ENCODE peak calls at places on chromosomes 7 and 10, in four cellular contexts. One of them, this sample, is unnamed.

GRCh38 chr10:98474628-98475027 is 27.9 kb upstream of the HPS1 start:
- DNase-seq in endothelial cell of umbilical vein: no peak
- DNase-seq in K562: no peak
- DNase-seq in GM12878: no peak
- DNase-seq in this sample: no peak

GRCh38 chr7:105932835-105933477 is 30.1 kb upstream of the CDHR3 start:
- DNase-seq in endothelial cell of umbilical vein: no peak
- DNase-seq in K562: no peak
- DNase-seq in GM12878: no peak
- DNase-seq in this sample: no peak

GRCh38 chr7:109821156-109821555 is 1251.5 kb downstream of the DNAJB9 start:
- DNase-seq in endothelial cell of umbilical vein: no peak
- DNase-seq in K562: peak
- DNase-seq in GM12878: no peak
- DNase-seq in this sample: no peak

GRCh38 chr10:97399843-97400545 is 1.1 kb downstream of the RRP12 start:
- DNase-seq in endothelial cell of umbilical vein: peak
- DNase-seq in K562: peak
- DNase-seq in GM12878: no peak
- DNase-seq in this sample: peak

GRCh38 chr7:84122582-84123360 is 71.8 kb downstream of the SEMA3A start:
- DNase-seq in endothelial cell of umbilical vein: no peak
- DNase-seq in K562: no peak
- DNase-seq in GM12878: no peak
- DNase-seq in this sample: no peak

GRCh38 chr7:24504040-24504439 is 69.2 kb upstream of the PALS2 start:
- DNase-seq in endothelial cell of umbilical vein: no peak
- DNase-seq in K562: no peak
- DNase-seq in GM12878: no peak
- DNase-seq in this sample: no peak

GRCh38 chr7:138948403-138948802 is 32.8 kb downstream of the KIAA1549 start:
- DNase-seq in endothelial cell of umbilical vein: no peak
- DNase-seq in K562: no peak
- DNase-seq in GM12878: peak
- DNase-seq in this sample: no peak

GRCh38 chr7:23680417-23681405 is 712 bp downstream of the FAM221A start:
- DNase-seq in endothelial cell of umbilical vein: peak
- DNase-seq in K562: no peak
- DNase-seq in GM12878: no peak
- DNase-seq in this sample: no peak

GRCh38 chr7:132910657-132911056 is 171.2 kb downstream of the CHCHD3 start:
- DNase-seq in endothelial cell of umbilical vein: no peak
- DNase-seq in K562: no peak
- DNase-seq in GM12878: no peak
- DNase-seq in this sample: no peak

GRCh38 chr10:36450385-36450784 is 675.0 kb upstream of the ANKRD30A start:
- DNase-seq in endothelial cell of umbilical vein: peak
- DNase-seq in K562: no peak
- DNase-seq in GM12878: no peak
- DNase-seq in this sample: no peak

GRCh38 chr10:35042783-35043182 is 47.4 kb downstream of the CUL2 start:
- DNase-seq in endothelial cell of umbilical vein: no peak
- DNase-seq in K562: peak
- DNase-seq in GM12878: no peak
- DNase-seq in this sample: no peak

GRCh38 chr7:54811925-54812264 is 52.9 kb upstream of the SEC61G start:
- DNase-seq in endothelial cell of umbilical vein: peak
- DNase-seq in K562: no peak
- DNase-seq in GM12878: no peak
- DNase-seq in this sample: no peak

GRCh38 chr7:35849158-35849831 is 48.4 kb downstream of the SEPTIN7 start:
- DNase-seq in endothelial cell of umbilical vein: no peak
- DNase-seq in K562: no peak
- DNase-seq in GM12878: no peak
- DNase-seq in this sample: no peak

GRCh38 chr7:127733976-127734375 is 82.0 kb downstream of the SND1 start:
- DNase-seq in endothelial cell of umbilical vein: no peak
- DNase-seq in K562: no peak
- DNase-seq in GM12878: no peak
- DNase-seq in this sample: no peak

GRCh38 chr7:36010656-36011587 is 142.1 kb upstream of the EEPD1 start:
- DNase-seq in endothelial cell of umbilical vein: no peak
- DNase-seq in K562: no peak
- DNase-seq in GM12878: no peak
- DNase-seq in this sample: no peak

GRCh38 chr7:35035511-35035921 is 1.8 kb downstream of the DPY19L1 start:
- DNase-seq in endothelial cell of umbilical vein: peak
- DNase-seq in K562: peak
- DNase-seq in GM12878: no peak
- DNase-seq in this sample: peak

GRCh38 chr7:38744746-38745145 is 113.6 kb upstream of the AMPH start:
- DNase-seq in endothelial cell of umbilical vein: no peak
- DNase-seq in K562: no peak
- DNase-seq in GM12878: no peak
- DNase-seq in this sample: no peak

GRCh38 chr7:67813621-67814292 is 817.1 kb downstream of the TYW1 start:
- DNase-seq in endothelial cell of umbilical vein: no peak
- DNase-seq in K562: no peak
- DNase-seq in GM12878: no peak
- DNase-seq in this sample: no peak

GRCh38 chr7:69808401-69808800 is 210.1 kb downstream of the AUTS2 start:
- DNase-seq in endothelial cell of umbilical vein: no peak
- DNase-seq in K562: no peak
- DNase-seq in GM12878: no peak
- DNase-seq in this sample: no peak

GRCh38 chr7:142454862-142455261 is 197.0 kb upstream of the PRSS58 start:
- DNase-seq in endothelial cell of umbilical vein: no peak
- DNase-seq in K562: no peak
- DNase-seq in GM12878: no peak
- DNase-seq in this sample: no peak

GRCh38 chr10:58464956-58465355 is 47.7 kb upstream of the BICC1 start:
- DNase-seq in endothelial cell of umbilical vein: no peak
- DNase-seq in K562: no peak
- DNase-seq in GM12878: no peak
- DNase-seq in this sample: no peak

GRCh38 chr7:1421020-1421790 is 38.1 kb downstream of the MICALL2 start:
- DNase-seq in endothelial cell of umbilical vein: no peak
- DNase-seq in K562: no peak
- DNase-seq in GM12878: no peak
- DNase-seq in this sample: no peak

GRCh38 chr7:15725036-15725435 is 38.6 kb upstream of the MEOX2 start:
- DNase-seq in endothelial cell of umbilical vein: no peak
- DNase-seq in K562: no peak
- DNase-seq in GM12878: no peak
- DNase-seq in this sample: no peak

GRCh38 chr10:110410329-110411046 is 87.2 kb upstream of the DUSP5 start:
- DNase-seq in endothelial cell of umbilical vein: peak
- DNase-seq in K562: peak
- DNase-seq in GM12878: no peak
- DNase-seq in this sample: peak

GRCh38 chr10:93305122-93305521 is 177.0 kb downstream of the MYOF start:
- DNase-seq in endothelial cell of umbilical vein: no peak
- DNase-seq in K562: no peak
- DNase-seq in GM12878: no peak
- DNase-seq in this sample: no peak

GRCh38 chr7:25968205-25968993 is 183.6 kb upstream of the NFE2L3 start:
- DNase-seq in endothelial cell of umbilical vein: no peak
- DNase-seq in K562: no peak
- DNase-seq in GM12878: peak
- DNase-seq in this sample: no peak

GRCh38 chr7:65951837-65952578 is 30.0 kb downstream of the GUSB start:
- DNase-seq in endothelial cell of umbilical vein: no peak
- DNase-seq in K562: no peak
- DNase-seq in GM12878: no peak
- DNase-seq in this sample: no peak

GRCh38 chr7:149815661-149816266 is 22.4 kb upstream of the ZNF862 start:
- DNase-seq in endothelial cell of umbilical vein: no peak
- DNase-seq in K562: no peak
- DNase-seq in GM12878: no peak
- DNase-seq in this sample: no peak

GRCh38 chr10:4819707-4820106 is 6.3 kb upstream of the AKR1E2 start:
- DNase-seq in endothelial cell of umbilical vein: no peak
- DNase-seq in K562: no peak
- DNase-seq in GM12878: no peak
- DNase-seq in this sample: no peak
- TF ChIP-seq MYC in endothelial cell of umbilical vein: no peak
- TF ChIP-seq MYC in K562: no peak
- TF ChIP-seq MYC in GM12878: no peak
- TF ChIP-seq MYC in this sample: no peak

GRCh38 chr7:27212587-27213149 is 12.8 kb upstream of the HOXA13 start:
- DNase-seq in endothelial cell of umbilical vein: no peak
- DNase-seq in K562: no peak
- DNase-seq in GM12878: no peak
- DNase-seq in this sample: no peak
- TF ChIP-seq EZH2 in endothelial cell of umbilical vein: no peak
- TF ChIP-seq EZH2 in K562: no peak
- TF ChIP-seq EZH2 in GM12878: no peak
- TF ChIP-seq EZH2 in this sample: no peak

DNA sequence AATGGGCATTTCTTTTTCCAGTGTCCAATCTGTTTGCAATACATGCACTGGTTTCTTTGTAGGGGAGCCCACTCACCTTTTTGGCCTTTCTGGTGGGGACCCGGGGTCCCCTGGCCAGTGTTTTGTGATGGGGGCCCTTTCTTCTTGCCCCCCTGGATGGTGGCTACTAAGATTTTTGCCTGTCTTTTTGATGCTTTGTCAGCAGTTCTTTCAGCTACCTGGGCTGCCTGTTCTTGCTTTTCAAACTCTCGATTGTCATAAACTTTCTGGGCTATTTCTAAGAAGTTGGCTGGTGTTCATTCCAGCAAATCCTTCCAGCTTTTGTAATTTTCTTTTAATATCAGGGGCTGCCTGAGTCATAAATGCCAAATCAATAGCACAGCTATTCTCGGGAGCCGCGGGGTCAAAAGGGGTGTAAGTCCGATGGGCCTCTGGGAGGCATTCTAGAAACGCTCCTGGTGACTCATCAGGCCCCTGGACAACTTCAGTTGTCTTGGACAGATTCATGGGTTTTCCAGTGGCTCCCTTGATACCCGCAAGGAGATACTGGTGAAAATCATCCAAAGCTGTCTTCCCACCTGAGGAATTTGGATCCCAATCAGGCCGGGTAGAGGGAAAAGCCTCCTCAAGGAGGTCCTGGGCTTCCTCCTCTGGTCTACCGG is 79.0 kb downstream of the PRR15 start:
- DNase-seq in endothelial cell of umbilical vein: no peak
- DNase-seq in K562: no peak
- DNase-seq in GM12878: no peak
- DNase-seq in this sample: no peak
- TF ChIP-seq MYC in endothelial cell of umbilical vein: no peak
- TF ChIP-seq MYC in K562: no peak
- TF ChIP-seq MYC in GM12878: no peak
- TF ChIP-seq MYC in this sample: no peak

GRCh38 chr10:61899997-61900828 is 1.3 kb upstream of the ARID5B start:
- DNase-seq in endothelial cell of umbilical vein: peak
- DNase-seq in K562: peak
- DNase-seq in GM12878: peak
- DNase-seq in this sample: peak
- TF ChIP-seq EZH2 in endothelial cell of umbilical vein: no peak
- TF ChIP-seq EZH2 in K562: no peak
- TF ChIP-seq EZH2 in GM12878: no peak
- TF ChIP-seq EZH2 in this sample: no peak

GRCh38 chr10:60863796-60864195 is 80.2 kb downstream of the RHOBTB1 start:
- DNase-seq in endothelial cell of umbilical vein: no peak
- DNase-seq in K562: no peak
- DNase-seq in GM12878: no peak
- DNase-seq in this sample: no peak
- TF ChIP-seq MYC in endothelial cell of umbilical vein: no peak
- TF ChIP-seq MYC in K562: no peak
- TF ChIP-seq MYC in GM12878: no peak
- TF ChIP-seq MYC in this sample: no peak

GRCh38 chr7:17968791-17969715 is 28.8 kb upstream of the SNX13 start:
- DNase-seq in endothelial cell of umbilical vein: no peak
- DNase-seq in K562: no peak
- DNase-seq in GM12878: no peak
- DNase-seq in this sample: no peak

GRCh38 chr7:17962652-17963051 is 22.4 kb upstream of the SNX13 start:
- DNase-seq in endothelial cell of umbilical vein: no peak
- DNase-seq in K562: no peak
- DNase-seq in GM12878: no peak
- DNase-seq in this sample: no peak

GRCh38 chr7:17963281-17963680 is 23.0 kb upstream of the SNX13 start:
- DNase-seq in endothelial cell of umbilical vein: no peak
- DNase-seq in K562: no peak
- DNase-seq in GM12878: no peak
- DNase-seq in this sample: peak

GRCh38 chr7:17965600-17965999 is 25.3 kb upstream of the SNX13 start:
- DNase-seq in endothelial cell of umbilical vein: peak
- DNase-seq in K562: no peak
- DNase-seq in GM12878: no peak
- DNase-seq in this sample: no peak

GRCh38 chr7:17966706-17967105 is 26.4 kb upstream of the SNX13 start:
- DNase-seq in endothelial cell of umbilical vein: no peak
- DNase-seq in K562: no peak
- DNase-seq in GM12878: no peak
- DNase-seq in this sample: no peak
- TF ChIP-seq EZH2 in endothelial cell of umbilical vein: no peak
- TF ChIP-seq EZH2 in K562: no peak
- TF ChIP-seq EZH2 in GM12878: no peak
- TF ChIP-seq EZH2 in this sample: no peak

GRCh38 chr10:77926566-77927342 is at the start of gene DLG5:
- DNase-seq in endothelial cell of umbilical vein: peak
- DNase-seq in K562: peak
- DNase-seq in GM12878: no peak
- DNase-seq in this sample: no peak
- TF ChIP-seq MYC in endothelial cell of umbilical vein: no peak
- TF ChIP-seq MYC in K562: no peak
- TF ChIP-seq MYC in GM12878: no peak
- TF ChIP-seq MYC in this sample: no peak

DNA sequence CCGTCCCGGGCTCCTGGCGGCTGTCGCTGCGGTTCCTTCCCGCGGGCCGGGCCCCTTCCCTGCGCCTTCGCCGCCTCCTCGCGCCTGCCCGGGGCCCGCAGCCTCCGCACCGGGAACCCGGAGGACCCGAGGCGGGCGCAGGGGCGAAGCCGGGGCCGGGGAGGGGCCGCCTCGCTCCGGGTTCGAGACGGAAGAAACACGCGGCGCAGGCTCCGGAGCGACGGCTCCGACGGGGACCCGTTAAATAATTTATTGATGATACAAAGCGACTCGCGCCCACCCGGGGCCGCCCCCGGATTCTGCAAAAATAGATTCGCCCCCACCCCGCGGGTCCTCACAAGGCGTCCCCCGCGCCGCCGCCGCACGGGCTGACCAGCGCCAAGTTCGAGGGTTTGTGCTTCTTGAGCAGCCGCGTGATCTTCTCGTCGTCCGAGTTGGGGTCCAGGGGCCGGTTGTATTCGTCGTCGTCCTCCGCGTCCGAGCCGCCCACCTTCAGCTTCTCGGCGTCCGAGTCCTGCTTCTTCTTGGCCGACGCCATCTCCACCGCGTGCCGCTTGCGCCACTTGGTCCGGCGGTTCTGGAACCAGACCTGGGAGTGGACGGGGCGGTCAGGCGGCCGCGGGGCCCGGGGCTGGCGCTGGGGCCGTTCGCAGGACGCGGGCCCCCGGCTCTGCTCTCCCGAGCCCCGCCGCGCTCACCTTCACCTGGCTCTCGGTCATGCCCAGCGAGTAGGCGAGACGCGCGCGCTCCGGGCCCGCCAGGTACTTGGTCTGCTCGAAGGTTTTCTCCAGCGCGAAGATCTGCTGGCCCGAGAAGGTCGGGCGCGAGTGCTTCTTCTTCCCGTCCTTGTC is 1.1 kb downstream of the NKX6-2 start:
- DNase-seq in endothelial cell of umbilical vein: no peak
- DNase-seq in K562: no peak
- DNase-seq in GM12878: no peak
- DNase-seq in this sample: no peak
- TF ChIP-seq EZH2 in endothelial cell of umbilical vein: peak
- TF ChIP-seq EZH2 in K562: no peak
- TF ChIP-seq EZH2 in GM12878: no peak
- TF ChIP-seq EZH2 in this sample: no peak